ENCODE peak calls at places on chromosomes 7 and 10, in five cellular contexts. One of them, this sample, is unnamed.

GRCh38 chr7:3439333-3440030 is 138.4 kb downstream of the SDK1 start:
- DNase-seq in substantia nigra: no peak
- DNase-seq in cardiac muscle cell: no peak
- DNase-seq in colonic mucosa: no peak
- DNase-seq in uterus: no peak
- DNase-seq in this sample: peak

GRCh38 chr7:142785841-142786250 is 15.1 kb downstream of the PRSS2 start:
- DNase-seq in substantia nigra: no peak
- DNase-seq in cardiac muscle cell: no peak
- DNase-seq in colonic mucosa: no peak
- DNase-seq in uterus: no peak
- DNase-seq in this sample: no peak

GRCh38 chr7:4267326-4268039 is 414.6 kb upstream of the FOXK1 start:
- DNase-seq in substantia nigra: no peak
- DNase-seq in cardiac muscle cell: no peak
- DNase-seq in colonic mucosa: peak
- DNase-seq in uterus: no peak
- DNase-seq in this sample: no peak

GRCh38 chr7:136133491-136133990 is 156.4 kb upstream of the MTPN start:
- DNase-seq in substantia nigra: no peak
- DNase-seq in cardiac muscle cell: peak
- DNase-seq in colonic mucosa: no peak
- DNase-seq in uterus: no peak
- DNase-seq in this sample: no peak

GRCh38 chr7:36278767-36279171 is 110.9 kb upstream of the ANLN start:
- DNase-seq in substantia nigra: no peak
- DNase-seq in cardiac muscle cell: peak
- DNase-seq in colonic mucosa: peak
- DNase-seq in uterus: peak
- DNase-seq in this sample: no peak

GRCh38 chr10:110498087-110498981 is 627 bp downstream of the DUSP5 start:
- DNase-seq in substantia nigra: no peak
- DNase-seq in cardiac muscle cell: peak
- DNase-seq in colonic mucosa: peak
- DNase-seq in uterus: peak
- DNase-seq in this sample: no peak

GRCh38 chr10:60661627-60662026 is 116.7 kb upstream of the CDK1 start:
- DNase-seq in substantia nigra: no peak
- DNase-seq in cardiac muscle cell: no peak
- DNase-seq in colonic mucosa: no peak
- DNase-seq in uterus: no peak
- DNase-seq in this sample: no peak

GRCh38 chr7:157496426-157497275 is 159.8 kb downstream of the DNAJB6 start:
- DNase-seq in substantia nigra: no peak
- DNase-seq in cardiac muscle cell: no peak
- DNase-seq in colonic mucosa: no peak
- DNase-seq in uterus: peak
- DNase-seq in this sample: no peak

GRCh38 chr7:5396999-5397656 is 26.5 kb downstream of the TNRC18 start:
- DNase-seq in substantia nigra: peak
- DNase-seq in cardiac muscle cell: no peak
- DNase-seq in colonic mucosa: peak
- DNase-seq in uterus: peak
- DNase-seq in this sample: peak

GRCh38 chr10:69786791-69787190 is 14.9 kb upstream of the COL13A1 start:
- DNase-seq in substantia nigra: no peak
- DNase-seq in cardiac muscle cell: no peak
- DNase-seq in colonic mucosa: no peak
- DNase-seq in uterus: no peak
- DNase-seq in this sample: no peak

GRCh38 chr7:1444214-1444924 is 14.9 kb downstream of the MICALL2 start:
- DNase-seq in substantia nigra: no peak
- DNase-seq in cardiac muscle cell: no peak
- DNase-seq in colonic mucosa: no peak
- DNase-seq in uterus: no peak
- DNase-seq in this sample: no peak

GRCh38 chr10:74645681-74646080 is 180.7 kb upstream of the KAT6B start:
- DNase-seq in substantia nigra: no peak
- DNase-seq in cardiac muscle cell: no peak
- DNase-seq in colonic mucosa: no peak
- DNase-seq in uterus: no peak
- DNase-seq in this sample: no peak

GRCh38 chr7:156635529-156636385 is 4.8 kb upstream of the RNF32 start:
- DNase-seq in substantia nigra: no peak
- DNase-seq in cardiac muscle cell: no peak
- DNase-seq in colonic mucosa: no peak
- DNase-seq in uterus: no peak
- DNase-seq in this sample: no peak

GRCh38 chr10:111089293-111089692 is 12.5 kb downstream of the ADRA2A start:
- DNase-seq in substantia nigra: no peak
- DNase-seq in cardiac muscle cell: no peak
- DNase-seq in colonic mucosa: peak
- DNase-seq in uterus: no peak
- DNase-seq in this sample: no peak

GRCh38 chr7:157772486-157773130 is 435.8 kb downstream of the DNAJB6 start:
- DNase-seq in substantia nigra: no peak
- DNase-seq in cardiac muscle cell: no peak
- DNase-seq in colonic mucosa: no peak
- DNase-seq in uterus: no peak
- DNase-seq in this sample: no peak

GRCh38 chr10:101780187-101780817 is 2.9 kb downstream of the NPM3 start:
- DNase-seq in substantia nigra: no peak
- DNase-seq in cardiac muscle cell: no peak
- DNase-seq in colonic mucosa: no peak
- DNase-seq in uterus: no peak
- DNase-seq in this sample: no peak

GRCh38 chr7:99267530-99268360 is 4.9 kb upstream of the MYH16 start:
- DNase-seq in substantia nigra: peak
- DNase-seq in cardiac muscle cell: no peak
- DNase-seq in colonic mucosa: no peak
- DNase-seq in uterus: no peak
- DNase-seq in this sample: peak

GRCh38 chr10:19819419-19820033 is 3.3 kb downstream of the PLXDC2 start:
- DNase-seq in substantia nigra: no peak
- DNase-seq in cardiac muscle cell: peak
- DNase-seq in colonic mucosa: peak
- DNase-seq in uterus: no peak
- DNase-seq in this sample: no peak

GRCh38 chr7:102125127-102125561 is 161.5 kb upstream of the SH2B2 start:
- DNase-seq in substantia nigra: no peak
- DNase-seq in cardiac muscle cell: peak
- DNase-seq in colonic mucosa: no peak
- DNase-seq in uterus: peak
- DNase-seq in this sample: no peak

GRCh38 chr10:36573246-36573645 is 552.2 kb upstream of the ANKRD30A start:
- DNase-seq in substantia nigra: no peak
- DNase-seq in cardiac muscle cell: no peak
- DNase-seq in colonic mucosa: no peak
- DNase-seq in uterus: no peak
- DNase-seq in this sample: no peak

GRCh38 chr10:70561051-70561450 is 41.5 kb downstream of the PRF1 start:
- DNase-seq in substantia nigra: no peak
- DNase-seq in cardiac muscle cell: no peak
- DNase-seq in colonic mucosa: no peak
- DNase-seq in uterus: no peak
- DNase-seq in this sample: no peak

DNA sequence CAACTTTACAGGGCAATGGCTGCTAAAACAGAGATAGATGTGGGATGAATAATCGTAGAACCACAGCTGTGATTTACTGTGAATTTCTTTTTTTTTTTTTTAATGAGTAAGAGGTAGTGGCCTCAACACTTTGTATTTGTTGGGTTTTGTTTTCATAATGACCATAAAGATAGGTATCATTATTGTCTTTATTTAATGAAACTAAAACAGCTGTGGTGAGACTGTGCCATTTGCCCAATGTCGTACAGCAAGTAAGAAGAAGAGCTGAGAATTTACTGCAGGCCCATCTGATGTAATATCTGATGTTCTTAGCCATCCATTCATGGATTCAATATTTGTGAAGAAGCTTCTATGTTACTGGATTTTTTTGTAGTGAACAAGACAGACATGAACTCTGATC is 271.2 kb downstream of the IPMK start:
- DNase-seq in substantia nigra: no peak
- DNase-seq in cardiac muscle cell: no peak
- DNase-seq in colonic mucosa: no peak
- DNase-seq in uterus: no peak
- DNase-seq in this sample: no peak
- H3K27ac ChIP-seq in substantia nigra: no peak
- H3K27ac ChIP-seq in cardiac muscle cell: no peak
- H3K27ac ChIP-seq in colonic mucosa: no peak
- H3K27ac ChIP-seq in uterus: no peak
- H3K27ac ChIP-seq in this sample: no peak

DNA sequence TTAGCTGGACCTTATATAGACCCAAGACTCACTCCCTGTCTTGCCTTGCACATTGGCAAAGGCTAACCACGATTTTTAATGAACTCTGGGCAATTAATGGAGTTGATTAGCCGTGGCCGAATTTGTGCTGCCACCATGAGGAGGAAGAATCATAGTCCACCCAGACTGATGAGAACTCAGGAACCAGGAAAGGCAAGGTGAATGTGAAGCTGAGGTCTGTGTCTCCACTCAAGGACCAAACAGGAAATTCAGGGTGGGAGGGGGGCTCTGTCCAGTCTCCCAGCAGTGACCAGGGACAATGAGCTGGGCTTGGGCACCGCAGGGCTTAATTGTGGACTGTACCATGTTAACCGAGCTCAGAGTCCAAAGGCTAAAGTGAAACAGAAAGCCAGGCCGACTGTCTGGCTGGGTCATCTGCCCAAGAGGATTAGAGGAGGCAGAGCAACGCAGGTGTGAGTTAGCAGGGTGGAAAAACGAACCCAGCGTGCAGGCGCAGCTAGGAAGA is 127.0 kb upstream of the JCAD start:
- DNase-seq in substantia nigra: no peak
- DNase-seq in cardiac muscle cell: no peak
- DNase-seq in colonic mucosa: no peak
- DNase-seq in uterus: no peak
- DNase-seq in this sample: no peak
- H3K27ac ChIP-seq in substantia nigra: no peak
- H3K27ac ChIP-seq in cardiac muscle cell: no peak
- H3K27ac ChIP-seq in colonic mucosa: no peak
- H3K27ac ChIP-seq in uterus: peak
- H3K27ac ChIP-seq in this sample: no peak

GRCh38 chr10:103842605-103843004 is 12.8 kb downstream of the SH3PXD2A start:
- DNase-seq in substantia nigra: no peak
- DNase-seq in cardiac muscle cell: no peak
- DNase-seq in colonic mucosa: peak
- DNase-seq in uterus: no peak
- DNase-seq in this sample: no peak

GRCh38 chr10:103841519-103841918 is 13.9 kb downstream of the SH3PXD2A start:
- DNase-seq in substantia nigra: no peak
- DNase-seq in cardiac muscle cell: no peak
- DNase-seq in colonic mucosa: no peak
- DNase-seq in uterus: no peak
- DNase-seq in this sample: no peak

GRCh38 chr10:103843045-103843444 is 12.3 kb downstream of the SH3PXD2A start:
- DNase-seq in substantia nigra: no peak
- DNase-seq in cardiac muscle cell: no peak
- DNase-seq in colonic mucosa: no peak
- DNase-seq in uterus: no peak
- DNase-seq in this sample: no peak

GRCh38 chr10:103845983-103846382 is 9.4 kb downstream of the SH3PXD2A start:
- DNase-seq in substantia nigra: no peak
- DNase-seq in cardiac muscle cell: no peak
- DNase-seq in colonic mucosa: peak
- DNase-seq in uterus: no peak
- DNase-seq in this sample: no peak

DNA sequence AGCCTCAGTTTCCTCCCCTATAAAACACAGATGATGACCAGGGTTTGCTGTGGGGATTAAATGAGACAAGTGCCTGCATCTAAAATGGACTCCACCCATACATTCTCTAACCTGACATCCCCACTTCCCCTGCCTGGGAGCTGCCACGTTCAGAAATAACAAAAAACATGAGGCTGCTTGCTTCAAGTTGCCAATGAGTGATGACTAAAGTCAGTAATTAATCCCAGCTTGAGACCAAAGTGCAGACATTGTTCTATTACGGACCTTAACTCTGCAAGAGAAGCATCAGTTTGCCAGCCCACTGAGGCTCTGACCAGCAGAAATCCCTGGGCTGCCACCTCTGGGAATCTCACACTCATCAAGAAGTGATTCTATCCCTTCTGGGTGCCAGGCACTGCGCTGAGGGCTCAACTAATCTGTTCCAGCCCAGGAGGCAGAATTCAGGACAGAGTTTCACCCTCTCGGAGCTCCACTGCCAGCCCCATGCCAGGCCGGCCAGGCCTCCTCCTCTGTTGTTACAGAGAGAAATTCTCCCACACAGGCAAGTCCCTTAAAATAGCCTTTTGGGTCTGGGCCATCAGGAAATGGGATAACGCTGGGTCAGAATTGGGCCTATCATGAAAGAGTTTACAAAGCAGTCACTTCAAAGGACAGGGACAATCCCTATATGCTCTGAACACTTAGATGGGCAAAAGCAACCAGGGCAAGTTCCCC is 11.4 kb downstream of the SH3PXD2A start:
- DNase-seq in substantia nigra: no peak
- DNase-seq in cardiac muscle cell: no peak
- DNase-seq in colonic mucosa: peak
- DNase-seq in uterus: no peak
- DNase-seq in this sample: no peak
- H3K27ac ChIP-seq in substantia nigra: no peak
- H3K27ac ChIP-seq in cardiac muscle cell: peak
- H3K27ac ChIP-seq in colonic mucosa: peak
- H3K27ac ChIP-seq in uterus: peak
- H3K27ac ChIP-seq in this sample: peak

GRCh38 chr10:71761541-71762113 is 11.7 kb downstream of the VSIR start:
- DNase-seq in substantia nigra: no peak
- DNase-seq in cardiac muscle cell: no peak
- DNase-seq in colonic mucosa: no peak
- DNase-seq in uterus: no peak
- DNase-seq in this sample: no peak
- H3K27ac ChIP-seq in substantia nigra: no peak
- H3K27ac ChIP-seq in cardiac muscle cell: no peak
- H3K27ac ChIP-seq in colonic mucosa: no peak
- H3K27ac ChIP-seq in uterus: no peak
- H3K27ac ChIP-seq in this sample: peak

GRCh38 chr7:130483036-130483435 is 8.8 kb upstream of the MEST start:
- DNase-seq in substantia nigra: no peak
- DNase-seq in cardiac muscle cell: no peak
- DNase-seq in colonic mucosa: no peak
- DNase-seq in uterus: no peak
- DNase-seq in this sample: no peak
- H3K27ac ChIP-seq in substantia nigra: no peak
- H3K27ac ChIP-seq in cardiac muscle cell: no peak
- H3K27ac ChIP-seq in colonic mucosa: no peak
- H3K27ac ChIP-seq in uterus: no peak
- H3K27ac ChIP-seq in this sample: no peak

This sample was measured in epithelial cell of prostate.